ENCODE peak calls at places on chromosomes 2 and 18, in four cellular contexts. U, C, H and O are unnamed samples.

GRCh38 chr2:222993920-222994650 is 57.9 kb upstream of the KCNE4 start:
- DNase-seq in C (no peak), U (peak; percentile 93), H (peak; percentile 82), O (peak; percentile 87)

GRCh38 chr2:137857871-137858270 is 106.4 kb upstream of the HNMT start:
- DNase-seq in C (no peak), U (no peak), H (no peak), O (no peak)

GRCh38 chr2:72007402-72007801 is 140.3 kb downstream of the CYP26B1 start:
- DNase-seq in H (no peak), U (no peak), C (no peak), O (no peak)

GRCh38 chr2:216590780-216591179 is 42.4 kb upstream of the IGFBP2 start:
- DNase-seq in C (no peak), H (peak; percentile 53), U (no peak), O (no peak)

GRCh38 chr18:11310476-11311086 is 161.2 kb upstream of the PIEZO2 start:
- DNase-seq in U (no peak), H (peak; percentile 29), C (peak; percentile 64), O (peak; percentile 76)

GRCh38 chr2:129281761-129282160 is 697.7 kb upstream of the RAB6C start:
- DNase-seq in U (no peak), H (no peak), C (no peak), O (no peak)

GRCh38 chr2:32756074-32756727 is 128.4 kb downstream of the TTC27 start:
- DNase-seq in H (no peak), C (no peak), U (no peak), O (no peak)

GRCh38 chr18:71028285-71028762 is 739.5 kb downstream of the SOCS6 start:
- DNase-seq in H (no peak), U (no peak), C (no peak), O (peak; percentile 41)

GRCh38 chr2:39431592-39432316 is 5.3 kb downstream of the MAP4K3 start:
- DNase-seq in H (no peak), C (no peak), U (no peak), O (no peak)

GRCh38 chr2:14231499-14231898 is 401.0 kb upstream of the LRATD1 start:
- DNase-seq in U (no peak), C (no peak), H (no peak), O (no peak)

GRCh38 chr18:56235773-56236115 is 402.6 kb downstream of the TXNL1 start:
- DNase-seq in H (no peak), U (no peak), C (no peak), O (no peak)

GRCh38 chr2:110991951-110992350 is 128.8 kb upstream of the BCL2L11 start:
- DNase-seq in U (no peak), C (no peak), H (no peak), O (no peak)

GRCh38 chr2:177556134-177556533 is 163.6 kb downstream of the AGPS start:
- DNase-seq in H (no peak), U (no peak), C (no peak), O (no peak)

GRCh38 chr2:75518638-75519465 is 41.9 kb downstream of the EVA1A start:
- DNase-seq in U (no peak), H (no peak), C (no peak), O (no peak)

GRCh38 chr18:60549338-60549960 is 176.9 kb upstream of the MC4R start:
- DNase-seq in C (peak; percentile 70), U (no peak), H (no peak), O (no peak)

GRCh38 chr2:163665817-163666216 is 70.0 kb downstream of the FIGN start:
- DNase-seq in U (no peak), C (no peak), H (no peak), O (no peak)

GRCh38 chr18:51342815-51343214 is 145.3 kb upstream of the MEX3C start:
- DNase-seq in U (no peak), H (no peak), C (no peak), O (no peak)

GRCh38 chr2:7233126-7233525 is 315.9 kb downstream of the RNF144A start:
- DNase-seq in U (no peak), C (no peak), H (no peak), O (no peak)

GRCh38 chr2:214839464-214839863 is 30.0 kb upstream of the BARD1 start:
- DNase-seq in C (peak; percentile 9), U (no peak), H (no peak), O (no peak)

GRCh38 chr2:55518846-55519167 is 711 bp upstream of the CFAP36 start:
- DNase-seq in H (no peak), C (peak; percentile 23), U (no peak), O (no peak)

GRCh38 chr18:48161201-48161910 is 230.9 kb upstream of the SMAD2 start:
- DNase-seq in H (peak; percentile 84), C (no peak), U (peak; percentile 80), O (peak; percentile 82)

GRCh38 chr2:223054193-223054781 is 2.3 kb downstream of the KCNE4 start:
- DNase-seq in C (no peak), H (peak; percentile 75), U (peak; percentile 91), O (peak; percentile 77)

GRCh38 chr18:23456835-23457234 is 3.7 kb downstream of the RIOK3 start:
- DNase-seq in C (no peak), H (no peak), U (no peak), O (no peak)

GRCh38 chr2:218984239-218985020 is 554 bp downstream of the FEV start:
- DNase-seq in H (no peak), C (no peak), U (no peak), O (no peak)

GRCh38 chr18:10477863-10478260 is 23.4 kb downstream of the APCDD1 start:
- DNase-seq in C (no peak), H (no peak), U (no peak), O (no peak)

GRCh38 chr2:21118302-21118920 is 5.4 kb upstream of the TDRD15 start:
- DNase-seq in U (peak; percentile 43), H (no peak), C (peak; percentile 57), O (no peak)
- H3K4me1 ChIP-seq in U (no peaks in the 10 kb centered on the region), H (no peaks in the 10 kb centered on the region), C (peaks cover 7% of the 10 kb centered on the region), O (no peaks in the 10 kb centered on the region)

GRCh38 chr2:173750831-173751230 is 214.3 kb downstream of the SP3 start:
- DNase-seq in H (no peak), C (no peak), U (no peak), O (no peak)
- H3K4me1 ChIP-seq in H (peaks cover 18% of the 10 kb centered on the region), C (no peaks in the 10 kb centered on the region), U (no peaks in the 10 kb centered on the region), O (no peaks in the 10 kb centered on the region)

GRCh38 chr2:99255491-99256318 is at the start of gene LYG2:
- DNase-seq in H (no peak), C (no peak), U (no peak), O (no peak)
- H3K4me1 ChIP-seq in H (no peaks in the 10 kb centered on the region), C (no peaks in the 10 kb centered on the region), U (no peaks in the 10 kb centered on the region), O (no peaks in the 10 kb centered on the region)

GRCh38 chr2:236538242-236538641 is 31.4 kb upstream of the ACKR3 start:
- DNase-seq in U (no peak), H (no peak), C (no peak), O (no peak)
- H3K4me1 ChIP-seq in U (no peaks in the 10 kb centered on the region), H (no peaks in the 10 kb centered on the region), C (peaks cover 29% of the 10 kb centered on the region), O (no peaks in the 10 kb centered on the region)

DNA sequence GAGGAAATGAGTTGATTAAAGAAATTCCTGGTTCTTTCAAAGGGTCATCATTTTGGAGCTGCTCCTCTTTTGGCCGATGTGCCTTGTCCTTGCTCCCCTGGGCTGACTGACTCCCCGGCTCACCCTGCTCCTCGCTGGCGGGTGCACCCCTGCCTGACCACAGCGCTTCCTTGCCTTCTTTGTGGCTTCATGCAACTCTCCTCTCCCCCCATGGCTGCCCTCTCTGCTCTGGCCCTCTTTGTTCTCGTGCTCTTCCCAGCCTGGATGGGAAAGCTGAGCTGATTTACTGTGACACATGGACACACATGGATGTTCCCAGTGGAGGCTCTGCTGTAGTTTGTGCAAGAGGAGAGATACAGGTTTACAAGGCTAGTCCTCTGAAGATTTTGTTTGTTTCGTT is 234.6 kb downstream of the HAUS1 start:
- DNase-seq in H (no peak), C (no peak), U (no peak), O (no peak)
- H3K4me1 ChIP-seq in H (peaks cover 80% of the 10 kb centered on the region), C (peaks cover 6% of the 10 kb centered on the region), U (no peaks in the 10 kb centered on the region), O (peaks cover 6% of the 10 kb centered on the region)

GRCh38 chr2:85763132-85763531 is 9.3 kb downstream of the ATOH8 start:
- DNase-seq in U (no peak), H (no peak), C (no peak), O (no peak)
- H3K4me1 ChIP-seq in U (no peaks in the 10 kb centered on the region), H (peaks cover 98% of the 10 kb centered on the region), C (no peaks in the 10 kb centered on the region), O (peaks cover 36% of the 10 kb centered on the region)

DNA sequence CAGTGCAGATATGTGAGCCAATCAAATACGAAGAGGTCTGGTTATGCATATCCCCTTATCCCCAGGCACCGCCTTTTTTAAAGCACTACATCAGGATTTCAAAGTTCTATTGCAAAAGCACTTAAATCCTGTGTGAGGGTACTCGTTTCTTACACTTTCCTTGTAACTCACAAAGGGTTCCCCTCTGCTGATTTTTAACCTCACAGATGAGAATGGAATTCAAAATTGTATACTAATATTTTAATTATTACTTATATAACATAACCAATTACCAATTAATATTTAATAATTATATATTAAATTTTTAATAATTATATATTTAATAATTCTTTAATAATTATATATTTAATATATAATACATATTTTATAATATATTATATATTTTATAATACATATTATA is 126.2 kb upstream of the MAPRE2 start:
- DNase-seq in C (no peak), H (no peak), U (no peak), O (no peak)
- H3K4me1 ChIP-seq in C (no peaks in the 10 kb centered on the region), H (peaks cover 1% of the 10 kb centered on the region), U (no peaks in the 10 kb centered on the region), O (peaks cover 20% of the 10 kb centered on the region)

GRCh38 chr2:234483568-234484251 is 13.2 kb downstream of the ARL4C start:
- DNase-seq in U (no peak), C (peak; percentile 95), H (no peak), O (no peak)
- H3K4me1 ChIP-seq in U (no peaks in the 10 kb centered on the region), C (peaks cover 79% of the 10 kb centered on the region), H (no peaks in the 10 kb centered on the region), O (no peaks in the 10 kb centered on the region)